ENCODE peak calls at places on chromosome 1, in ten cellular contexts. One of them, this sample, is unnamed.

GRCh38 chr1:7042322-7043231 is 257.3 kb downstream of the CAMTA1 start:
- DNase-seq in AG09309: no peak
- DNase-seq in colonic mucosa: no peak
- DNase-seq in esophagus squamous epithelium: no peak
- DNase-seq in epithelial cell of esophagus: peak; percentile 49
- DNase-seq in mucosa of descending colon: no peak
- DNase-seq in adrenal gland: no peak
- DNase-seq in GM12865: peak; percentile 41
- DNase-seq in lower lobe of right lung: no peak
- DNase-seq in left ventricle myocardium inferior: no peak
- DNase-seq in this sample: peak; percentile 46

GRCh38 chr1:204814146-204814884 is 56.3 kb upstream of the NFASC start:
- DNase-seq in adrenal gland: no peak
- DNase-seq in mucosa of descending colon: no peak
- DNase-seq in AG09309: no peak
- DNase-seq in lower lobe of right lung: no peak
- DNase-seq in GM12865: no peak
- DNase-seq in epithelial cell of esophagus: no peak
- DNase-seq in colonic mucosa: no peak
- DNase-seq in left ventricle myocardium inferior: peak; percentile 61
- DNase-seq in esophagus squamous epithelium: no peak
- DNase-seq in this sample: no peak

GRCh38 chr1:7015022-7015421 is 229.8 kb downstream of the CAMTA1 start:
- DNase-seq in adrenal gland: no peak
- DNase-seq in colonic mucosa: peak; percentile 9
- DNase-seq in epithelial cell of esophagus: no peak
- DNase-seq in AG09309: no peak
- DNase-seq in lower lobe of right lung: no peak
- DNase-seq in mucosa of descending colon: no peak
- DNase-seq in GM12865: no peak
- DNase-seq in left ventricle myocardium inferior: no peak
- DNase-seq in esophagus squamous epithelium: no peak
- DNase-seq in this sample: no peak

GRCh38 chr1:228913649-228914048 is 178.4 kb downstream of the RHOU start:
- DNase-seq in adrenal gland: no peak
- DNase-seq in esophagus squamous epithelium: no peak
- DNase-seq in mucosa of descending colon: no peak
- DNase-seq in GM12865: no peak
- DNase-seq in colonic mucosa: no peak
- DNase-seq in lower lobe of right lung: no peak
- DNase-seq in epithelial cell of esophagus: no peak
- DNase-seq in AG09309: no peak
- DNase-seq in left ventricle myocardium inferior: no peak
- DNase-seq in this sample: no peak

GRCh38 chr1:188128761-188129160 is 1300.0 kb downstream of the PLA2G4A start:
- DNase-seq in lower lobe of right lung: no peak
- DNase-seq in mucosa of descending colon: no peak
- DNase-seq in GM12865: peak; percentile 12
- DNase-seq in epithelial cell of esophagus: peak; percentile 71
- DNase-seq in adrenal gland: no peak
- DNase-seq in colonic mucosa: no peak
- DNase-seq in left ventricle myocardium inferior: no peak
- DNase-seq in esophagus squamous epithelium: no peak
- DNase-seq in AG09309: no peak
- DNase-seq in this sample: peak; percentile 31

GRCh38 chr1:204426035-204426436 is 14.4 kb upstream of the PPP1R15B start:
- DNase-seq in AG09309: no peak
- DNase-seq in esophagus squamous epithelium: no peak
- DNase-seq in GM12865: no peak
- DNase-seq in colonic mucosa: no peak
- DNase-seq in lower lobe of right lung: no peak
- DNase-seq in left ventricle myocardium inferior: no peak
- DNase-seq in adrenal gland: peak; percentile 57
- DNase-seq in epithelial cell of esophagus: peak; percentile 88
- DNase-seq in mucosa of descending colon: no peak
- DNase-seq in this sample: peak; percentile 55

GRCh38 chr1:31771891-31772668 is 7.9 kb upstream of the ADGRB2 start:
- DNase-seq in AG09309: no peak
- DNase-seq in adrenal gland: no peak
- DNase-seq in GM12865: no peak
- DNase-seq in mucosa of descending colon: no peak
- DNase-seq in left ventricle myocardium inferior: no peak
- DNase-seq in lower lobe of right lung: no peak
- DNase-seq in colonic mucosa: no peak
- DNase-seq in epithelial cell of esophagus: peak; percentile 96
- DNase-seq in esophagus squamous epithelium: no peak
- DNase-seq in this sample: no peak

GRCh38 chr1:107831921-107832320 is 133.1 kb downstream of the VAV3 start:
- DNase-seq in lower lobe of right lung: no peak
- DNase-seq in left ventricle myocardium inferior: no peak
- DNase-seq in AG09309: no peak
- DNase-seq in GM12865: no peak
- DNase-seq in mucosa of descending colon: no peak
- DNase-seq in colonic mucosa: no peak
- DNase-seq in adrenal gland: no peak
- DNase-seq in esophagus squamous epithelium: no peak
- DNase-seq in epithelial cell of esophagus: no peak
- DNase-seq in this sample: no peak

GRCh38 chr1:84712288-84712874 is 22.1 kb upstream of the SSX2IP start:
- DNase-seq in colonic mucosa: no peak
- DNase-seq in mucosa of descending colon: no peak
- DNase-seq in GM12865: no peak
- DNase-seq in esophagus squamous epithelium: no peak
- DNase-seq in left ventricle myocardium inferior: no peak
- DNase-seq in lower lobe of right lung: no peak
- DNase-seq in epithelial cell of esophagus: no peak
- DNase-seq in adrenal gland: no peak
- DNase-seq in AG09309: no peak
- DNase-seq in this sample: peak; percentile 74

GRCh38 chr1:21906173-21907078 is 30.7 kb downstream of the HSPG2 start:
- DNase-seq in GM12865: no peak
- DNase-seq in mucosa of descending colon: peak; percentile 82
- DNase-seq in colonic mucosa: peak; percentile 56
- DNase-seq in epithelial cell of esophagus: peak; percentile 56
- DNase-seq in left ventricle myocardium inferior: peak; percentile 88
- DNase-seq in AG09309: no peak
- DNase-seq in adrenal gland: no peak
- DNase-seq in esophagus squamous epithelium: no peak
- DNase-seq in lower lobe of right lung: no peak
- DNase-seq in this sample: peak; percentile 92

DNA sequence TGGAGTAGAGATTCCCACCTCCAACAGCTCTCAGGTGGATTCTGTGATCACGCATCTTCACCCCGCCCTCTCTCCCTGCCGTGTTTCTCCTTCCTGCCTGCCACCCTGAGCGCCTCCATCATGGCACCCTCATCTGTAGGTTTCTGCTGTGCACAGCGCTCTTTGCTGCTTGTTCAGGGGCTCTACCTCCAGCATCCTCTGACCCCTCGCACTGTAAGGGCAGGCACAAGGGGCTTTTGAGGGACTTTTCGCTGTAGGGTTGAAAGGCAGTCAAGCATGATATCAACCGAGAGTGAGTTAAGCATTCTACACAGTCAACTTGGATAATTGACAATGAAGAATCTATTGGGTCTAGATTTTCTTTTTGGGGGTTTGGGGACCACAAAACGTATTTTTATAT is 99.1 kb upstream of the GREM2 start:
- DNase-seq in lower lobe of right lung: no peak
- DNase-seq in left ventricle myocardium inferior: no peak
- DNase-seq in mucosa of descending colon: no peak
- DNase-seq in colonic mucosa: no peak
- DNase-seq in esophagus squamous epithelium: no peak
- DNase-seq in epithelial cell of esophagus: no peak
- DNase-seq in adrenal gland: no peak
- DNase-seq in GM12865: peak; percentile 10
- DNase-seq in AG09309: no peak
- DNase-seq in this sample: no peak
- H3K4me3 ChIP-seq in lower lobe of right lung: no peak overlapping the region
- H3K4me3 ChIP-seq in left ventricle myocardium inferior: no peak overlapping the region
- H3K4me3 ChIP-seq in mucosa of descending colon: no peak overlapping the region
- H3K4me3 ChIP-seq in colonic mucosa: no peak overlapping the region
- H3K4me3 ChIP-seq in esophagus squamous epithelium: no peak overlapping the region
- H3K4me3 ChIP-seq in epithelial cell of esophagus: no peak overlapping the region
- H3K4me3 ChIP-seq in adrenal gland: no peak overlapping the region
- H3K4me3 ChIP-seq in GM12865: no peak overlapping the region
- H3K4me3 ChIP-seq in AG09309: no peak overlapping the region
- H3K4me3 ChIP-seq in this sample: no peak overlapping the region

GRCh38 chr1:64392109-64392508 is 77.8 kb upstream of the CACHD1 start:
- DNase-seq in colonic mucosa: no peak
- DNase-seq in epithelial cell of esophagus: peak; percentile 68
- DNase-seq in adrenal gland: no peak
- DNase-seq in esophagus squamous epithelium: no peak
- DNase-seq in lower lobe of right lung: no peak
- DNase-seq in GM12865: no peak
- DNase-seq in mucosa of descending colon: no peak
- DNase-seq in AG09309: no peak
- DNase-seq in left ventricle myocardium inferior: no peak
- DNase-seq in this sample: no peak

GRCh38 chr1:64398937-64399336 is 71.0 kb upstream of the CACHD1 start:
- DNase-seq in left ventricle myocardium inferior: no peak
- DNase-seq in GM12865: no peak
- DNase-seq in esophagus squamous epithelium: no peak
- DNase-seq in adrenal gland: no peak
- DNase-seq in colonic mucosa: no peak
- DNase-seq in mucosa of descending colon: no peak
- DNase-seq in AG09309: no peak
- DNase-seq in epithelial cell of esophagus: no peak
- DNase-seq in lower lobe of right lung: no peak
- DNase-seq in this sample: no peak

GRCh38 chr1:64393790-64394189 is 76.1 kb upstream of the CACHD1 start:
- DNase-seq in adrenal gland: no peak
- DNase-seq in GM12865: no peak
- DNase-seq in epithelial cell of esophagus: no peak
- DNase-seq in mucosa of descending colon: no peak
- DNase-seq in left ventricle myocardium inferior: no peak
- DNase-seq in esophagus squamous epithelium: no peak
- DNase-seq in colonic mucosa: no peak
- DNase-seq in lower lobe of right lung: no peak
- DNase-seq in AG09309: no peak
- DNase-seq in this sample: no peak

GRCh38 chr1:64401285-64401684 is 68.6 kb upstream of the CACHD1 start:
- DNase-seq in AG09309: no peak
- DNase-seq in colonic mucosa: no peak
- DNase-seq in esophagus squamous epithelium: no peak
- DNase-seq in left ventricle myocardium inferior: no peak
- DNase-seq in epithelial cell of esophagus: no peak
- DNase-seq in mucosa of descending colon: no peak
- DNase-seq in adrenal gland: no peak
- DNase-seq in GM12865: no peak
- DNase-seq in lower lobe of right lung: no peak
- DNase-seq in this sample: no peak

DNA sequence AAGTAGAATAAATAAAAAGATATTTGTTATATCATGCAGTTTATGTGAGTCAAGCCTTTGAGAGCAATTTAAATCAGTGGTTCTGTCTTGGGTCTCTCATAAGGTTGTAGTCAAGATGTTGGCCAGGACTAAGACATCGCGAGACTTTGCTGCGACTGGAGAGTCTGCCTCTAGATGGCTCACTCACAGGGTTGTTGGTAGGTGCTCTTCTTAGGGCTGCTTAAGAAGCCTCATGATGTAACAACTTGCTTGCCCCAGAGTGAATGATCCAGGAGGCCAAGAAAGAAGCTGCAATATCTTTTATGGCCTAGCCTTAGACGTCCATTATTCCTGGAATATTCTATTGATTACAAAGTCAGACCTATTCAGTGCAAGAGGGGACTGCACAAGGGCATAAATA is 73.1 kb upstream of the CACHD1 start:
- DNase-seq in left ventricle myocardium inferior: no peak
- DNase-seq in colonic mucosa: no peak
- DNase-seq in GM12865: peak; percentile 9
- DNase-seq in adrenal gland: no peak
- DNase-seq in esophagus squamous epithelium: no peak
- DNase-seq in lower lobe of right lung: no peak
- DNase-seq in AG09309: no peak
- DNase-seq in mucosa of descending colon: no peak
- DNase-seq in epithelial cell of esophagus: peak; percentile 27
- DNase-seq in this sample: peak; percentile 10
- TF ChIP-seq CTCF in left ventricle myocardium inferior: no peak
- TF ChIP-seq CTCF in colonic mucosa: no peak
- TF ChIP-seq CTCF in GM12865: no peak
- TF ChIP-seq CTCF in adrenal gland: no peak
- TF ChIP-seq CTCF in esophagus squamous epithelium: no peak
- TF ChIP-seq CTCF in lower lobe of right lung: no peak
- TF ChIP-seq CTCF in AG09309: no peak
- TF ChIP-seq CTCF in mucosa of descending colon: no peak
- TF ChIP-seq CTCF in epithelial cell of esophagus: peak; percentile 18
- TF ChIP-seq CTCF in this sample: no peak

GRCh38 chr1:239997160-239997514 is 94.5 kb upstream of the FMN2 start:
- DNase-seq in esophagus squamous epithelium: no peak
- DNase-seq in GM12865: no peak
- DNase-seq in colonic mucosa: no peak
- DNase-seq in mucosa of descending colon: no peak
- DNase-seq in lower lobe of right lung: no peak
- DNase-seq in adrenal gland: no peak
- DNase-seq in AG09309: no peak
- DNase-seq in left ventricle myocardium inferior: no peak
- DNase-seq in epithelial cell of esophagus: no peak
- DNase-seq in this sample: no peak
- H3K4me3 ChIP-seq in esophagus squamous epithelium: no peak overlapping the region
- H3K4me3 ChIP-seq in GM12865: no peak overlapping the region
- H3K4me3 ChIP-seq in colonic mucosa: no peak overlapping the region
- H3K4me3 ChIP-seq in mucosa of descending colon: no peak overlapping the region
- H3K4me3 ChIP-seq in lower lobe of right lung: no peak overlapping the region
- H3K4me3 ChIP-seq in adrenal gland: no peak overlapping the region
- H3K4me3 ChIP-seq in AG09309: no peak overlapping the region
- H3K4me3 ChIP-seq in left ventricle myocardium inferior: no peak overlapping the region
- H3K4me3 ChIP-seq in epithelial cell of esophagus: no peak overlapping the region
- H3K4me3 ChIP-seq in this sample: no peak overlapping the region

DNA sequence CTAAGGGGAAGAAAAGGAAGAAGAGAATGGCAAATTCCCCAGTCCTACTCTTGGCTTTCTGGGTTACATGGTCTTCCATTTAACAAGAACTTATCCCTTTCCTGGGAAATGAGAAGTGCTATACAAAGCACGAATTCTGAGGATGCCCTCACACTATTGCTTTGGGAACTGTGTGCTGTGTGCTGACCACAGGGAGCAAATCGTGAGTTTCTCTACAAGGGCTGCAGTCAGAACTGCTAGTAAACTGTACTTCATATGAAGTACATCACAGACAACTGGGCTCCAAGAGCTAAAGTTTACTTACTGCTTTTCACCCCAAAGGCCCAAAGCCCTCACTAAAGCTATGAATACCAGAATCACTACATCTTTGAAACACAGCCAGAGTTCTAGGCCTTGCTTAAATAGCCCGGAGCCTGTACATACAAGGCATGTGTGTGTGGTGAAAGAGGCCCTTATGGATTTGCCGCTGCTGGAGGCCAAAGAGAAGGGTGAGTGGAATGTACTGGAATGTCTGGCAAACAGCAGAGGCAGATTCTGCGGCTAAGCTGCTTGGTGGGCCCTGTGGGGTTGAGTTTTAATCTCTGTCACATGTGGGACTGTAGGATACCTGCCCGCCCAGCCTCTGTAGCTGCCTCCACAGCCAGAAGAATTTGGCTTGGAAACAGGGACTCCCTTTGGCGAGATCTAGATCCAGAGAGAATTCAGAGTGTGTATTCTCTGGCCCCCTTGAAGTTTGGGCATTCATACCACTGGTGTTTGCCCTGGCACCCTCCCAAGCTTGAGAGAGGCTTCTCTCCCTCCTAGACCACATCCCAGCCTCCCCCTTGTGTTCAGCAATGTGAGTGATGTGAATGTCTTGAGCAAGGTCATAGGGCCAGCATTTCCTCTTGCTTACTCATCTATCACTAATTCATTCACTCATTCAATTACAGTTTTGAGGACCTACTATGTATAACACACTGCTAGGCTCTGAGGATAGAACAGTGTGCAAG is 21.9 kb upstream of the TRIM67 start:
- DNase-seq in left ventricle myocardium inferior: no peak
- DNase-seq in GM12865: no peak
- DNase-seq in lower lobe of right lung: no peak
- DNase-seq in mucosa of descending colon: no peak
- DNase-seq in AG09309: peak; percentile 79
- DNase-seq in epithelial cell of esophagus: peak; percentile 40
- DNase-seq in adrenal gland: no peak
- DNase-seq in esophagus squamous epithelium: no peak
- DNase-seq in colonic mucosa: no peak
- DNase-seq in this sample: peak; percentile 90
- TF ChIP-seq CTCF in left ventricle myocardium inferior: no peak
- TF ChIP-seq CTCF in GM12865: no peak
- TF ChIP-seq CTCF in lower lobe of right lung: no peak
- TF ChIP-seq CTCF in mucosa of descending colon: no peak
- TF ChIP-seq CTCF in AG09309: no peak
- TF ChIP-seq CTCF in epithelial cell of esophagus: no peak
- TF ChIP-seq CTCF in adrenal gland: no peak
- TF ChIP-seq CTCF in esophagus squamous epithelium: no peak
- TF ChIP-seq CTCF in colonic mucosa: no peak
- TF ChIP-seq CTCF in this sample: no peak

This sample was measured in fibroblast of pulmonary artery.